ENCODE peak calls at places on chromosomes 16 and 17, in eight cellular contexts. One of them, this sample, is unnamed.

GRCh38 chr17:33192961-33193911 is 99.9 kb downstream of the ASIC2 start:
- DNase-seq in substantia nigra: no peak
- DNase-seq in NK-92 treated with Interleukin-12 subunit alpha and Interleukin-12 subunit beta, amount 100 ng/mL, for 24 hours: no peak
- DNase-seq in activated T-helper 2 cell treated with anti-CD3 and anti-CD28 coated beads, Interferon-gamma antibody, Interleukin-2, Interleukin-4, amounts not matched to agents 10 μg/mL and 5 μg/mL and 100 μg/mL, durations not matched to agents 14 hours and 24 hours and 36 hours: no peak
- DNase-seq in ACHN: peak; percentile 93
- DNase-seq in CD8-positive, alpha-beta memory T cell: no peak
- DNase-seq in stimulated activated CD8-positive, alpha-beta memory T cell treated with anti-CD3 and anti-CD28 coated beads, Interleukin-4, amount 100 ng/mL, for 48 hours: no peak
- DNase-seq in left colon: no peak
- DNase-seq in this sample: no peak

GRCh38 chr16:89095401-89095974 is 1.8 kb downstream of the ACSF3 start:
- DNase-seq in substantia nigra: no peak
- DNase-seq in NK-92 treated with Interleukin-12 subunit alpha and Interleukin-12 subunit beta, amount 100 ng/mL, for 24 hours: no peak
- DNase-seq in activated T-helper 2 cell treated with anti-CD3 and anti-CD28 coated beads, Interferon-gamma antibody, Interleukin-2, Interleukin-4, amounts not matched to agents 10 μg/mL and 5 μg/mL and 100 μg/mL, durations not matched to agents 14 hours and 24 hours and 36 hours: no peak
- DNase-seq in ACHN: no peak
- DNase-seq in CD8-positive, alpha-beta memory T cell: no peak
- DNase-seq in stimulated activated CD8-positive, alpha-beta memory T cell treated with anti-CD3 and anti-CD28 coated beads, Interleukin-4, amount 100 ng/mL, for 48 hours: no peak
- DNase-seq in left colon: no peak
- DNase-seq in this sample: no peak

GRCh38 chr16:12716658-12717057 is 87.0 kb downstream of the CPPED1 start:
- DNase-seq in substantia nigra: no peak
- DNase-seq in NK-92 treated with Interleukin-12 subunit alpha and Interleukin-12 subunit beta, amount 100 ng/mL, for 24 hours: no peak
- DNase-seq in activated T-helper 2 cell treated with anti-CD3 and anti-CD28 coated beads, Interferon-gamma antibody, Interleukin-2, Interleukin-4, amounts not matched to agents 10 μg/mL and 5 μg/mL and 100 μg/mL, durations not matched to agents 14 hours and 24 hours and 36 hours: no peak
- DNase-seq in ACHN: no peak
- DNase-seq in CD8-positive, alpha-beta memory T cell: no peak
- DNase-seq in stimulated activated CD8-positive, alpha-beta memory T cell treated with anti-CD3 and anti-CD28 coated beads, Interleukin-4, amount 100 ng/mL, for 48 hours: no peak
- DNase-seq in left colon: no peak
- DNase-seq in this sample: no peak

GRCh38 chr16:84955427-84955826 is 55.9 kb downstream of the ZDHHC7 start:
- DNase-seq in substantia nigra: no peak
- DNase-seq in NK-92 treated with Interleukin-12 subunit alpha and Interleukin-12 subunit beta, amount 100 ng/mL, for 24 hours: no peak
- DNase-seq in activated T-helper 2 cell treated with anti-CD3 and anti-CD28 coated beads, Interferon-gamma antibody, Interleukin-2, Interleukin-4, amounts not matched to agents 10 μg/mL and 5 μg/mL and 100 μg/mL, durations not matched to agents 14 hours and 24 hours and 36 hours: no peak
- DNase-seq in ACHN: no peak
- DNase-seq in CD8-positive, alpha-beta memory T cell: no peak
- DNase-seq in stimulated activated CD8-positive, alpha-beta memory T cell treated with anti-CD3 and anti-CD28 coated beads, Interleukin-4, amount 100 ng/mL, for 48 hours: no peak
- DNase-seq in left colon: no peak
- DNase-seq in this sample: no peak

GRCh38 chr16:53773150-53773846 is 69.3 kb downstream of the FTO start:
- DNase-seq in substantia nigra: peak; percentile 6
- DNase-seq in NK-92 treated with Interleukin-12 subunit alpha and Interleukin-12 subunit beta, amount 100 ng/mL, for 24 hours: no peak
- DNase-seq in activated T-helper 2 cell treated with anti-CD3 and anti-CD28 coated beads, Interferon-gamma antibody, Interleukin-2, Interleukin-4, amounts not matched to agents 10 μg/mL and 5 μg/mL and 100 μg/mL, durations not matched to agents 14 hours and 24 hours and 36 hours: no peak
- DNase-seq in ACHN: peak; percentile 91
- DNase-seq in CD8-positive, alpha-beta memory T cell: no peak
- DNase-seq in stimulated activated CD8-positive, alpha-beta memory T cell treated with anti-CD3 and anti-CD28 coated beads, Interleukin-4, amount 100 ng/mL, for 48 hours: no peak
- DNase-seq in left colon: no peak
- DNase-seq in this sample: no peak

GRCh38 chr17:30341703-30342102 is 7.8 kb upstream of the TMIGD1 start:
- DNase-seq in substantia nigra: no peak
- DNase-seq in NK-92 treated with Interleukin-12 subunit alpha and Interleukin-12 subunit beta, amount 100 ng/mL, for 24 hours: no peak
- DNase-seq in activated T-helper 2 cell treated with anti-CD3 and anti-CD28 coated beads, Interferon-gamma antibody, Interleukin-2, Interleukin-4, amounts not matched to agents 10 μg/mL and 5 μg/mL and 100 μg/mL, durations not matched to agents 14 hours and 24 hours and 36 hours: no peak
- DNase-seq in ACHN: no peak
- DNase-seq in CD8-positive, alpha-beta memory T cell: no peak
- DNase-seq in stimulated activated CD8-positive, alpha-beta memory T cell treated with anti-CD3 and anti-CD28 coated beads, Interleukin-4, amount 100 ng/mL, for 48 hours: no peak
- DNase-seq in left colon: no peak
- DNase-seq in this sample: no peak

GRCh38 chr16:53112015-53112414 is 57.2 kb downstream of the CHD9 start:
- DNase-seq in substantia nigra: no peak
- DNase-seq in NK-92 treated with Interleukin-12 subunit alpha and Interleukin-12 subunit beta, amount 100 ng/mL, for 24 hours: no peak
- DNase-seq in activated T-helper 2 cell treated with anti-CD3 and anti-CD28 coated beads, Interferon-gamma antibody, Interleukin-2, Interleukin-4, amounts not matched to agents 10 μg/mL and 5 μg/mL and 100 μg/mL, durations not matched to agents 14 hours and 24 hours and 36 hours: no peak
- DNase-seq in ACHN: no peak
- DNase-seq in CD8-positive, alpha-beta memory T cell: no peak
- DNase-seq in stimulated activated CD8-positive, alpha-beta memory T cell treated with anti-CD3 and anti-CD28 coated beads, Interleukin-4, amount 100 ng/mL, for 48 hours: no peak
- DNase-seq in left colon: no peak
- DNase-seq in this sample: no peak

GRCh38 chr16:69223882-69224281 is 36.9 kb downstream of the SNTB2 start:
- DNase-seq in substantia nigra: no peak
- DNase-seq in NK-92 treated with Interleukin-12 subunit alpha and Interleukin-12 subunit beta, amount 100 ng/mL, for 24 hours: no peak
- DNase-seq in activated T-helper 2 cell treated with anti-CD3 and anti-CD28 coated beads, Interferon-gamma antibody, Interleukin-2, Interleukin-4, amounts not matched to agents 10 μg/mL and 5 μg/mL and 100 μg/mL, durations not matched to agents 14 hours and 24 hours and 36 hours: no peak
- DNase-seq in ACHN: no peak
- DNase-seq in CD8-positive, alpha-beta memory T cell: no peak
- DNase-seq in stimulated activated CD8-positive, alpha-beta memory T cell treated with anti-CD3 and anti-CD28 coated beads, Interleukin-4, amount 100 ng/mL, for 48 hours: no peak
- DNase-seq in left colon: no peak
- DNase-seq in this sample: no peak

GRCh38 chr16:74034862-74035261 is 261.8 kb upstream of the PSMD7 start:
- DNase-seq in substantia nigra: no peak
- DNase-seq in NK-92 treated with Interleukin-12 subunit alpha and Interleukin-12 subunit beta, amount 100 ng/mL, for 24 hours: no peak
- DNase-seq in activated T-helper 2 cell treated with anti-CD3 and anti-CD28 coated beads, Interferon-gamma antibody, Interleukin-2, Interleukin-4, amounts not matched to agents 10 μg/mL and 5 μg/mL and 100 μg/mL, durations not matched to agents 14 hours and 24 hours and 36 hours: no peak
- DNase-seq in ACHN: peak; percentile 21
- DNase-seq in CD8-positive, alpha-beta memory T cell: no peak
- DNase-seq in stimulated activated CD8-positive, alpha-beta memory T cell treated with anti-CD3 and anti-CD28 coated beads, Interleukin-4, amount 100 ng/mL, for 48 hours: no peak
- DNase-seq in left colon: peak; percentile 4
- DNase-seq in this sample: no peak

GRCh38 chr17:55727920-55728319 is 5.3 kb upstream of the TMEM100 start:
- DNase-seq in substantia nigra: no peak
- DNase-seq in NK-92 treated with Interleukin-12 subunit alpha and Interleukin-12 subunit beta, amount 100 ng/mL, for 24 hours: no peak
- DNase-seq in activated T-helper 2 cell treated with anti-CD3 and anti-CD28 coated beads, Interferon-gamma antibody, Interleukin-2, Interleukin-4, amounts not matched to agents 10 μg/mL and 5 μg/mL and 100 μg/mL, durations not matched to agents 14 hours and 24 hours and 36 hours: no peak
- DNase-seq in ACHN: no peak
- DNase-seq in CD8-positive, alpha-beta memory T cell: no peak
- DNase-seq in stimulated activated CD8-positive, alpha-beta memory T cell treated with anti-CD3 and anti-CD28 coated beads, Interleukin-4, amount 100 ng/mL, for 48 hours: no peak
- DNase-seq in left colon: no peak
- DNase-seq in this sample: no peak

GRCh38 chr17:10369239-10369638 is 3.6 kb downstream of the MYH13 start:
- DNase-seq in substantia nigra: no peak
- DNase-seq in NK-92 treated with Interleukin-12 subunit alpha and Interleukin-12 subunit beta, amount 100 ng/mL, for 24 hours: no peak
- DNase-seq in activated T-helper 2 cell treated with anti-CD3 and anti-CD28 coated beads, Interferon-gamma antibody, Interleukin-2, Interleukin-4, amounts not matched to agents 10 μg/mL and 5 μg/mL and 100 μg/mL, durations not matched to agents 14 hours and 24 hours and 36 hours: no peak
- DNase-seq in ACHN: no peak
- DNase-seq in CD8-positive, alpha-beta memory T cell: no peak
- DNase-seq in stimulated activated CD8-positive, alpha-beta memory T cell treated with anti-CD3 and anti-CD28 coated beads, Interleukin-4, amount 100 ng/mL, for 48 hours: no peak
- DNase-seq in left colon: no peak
- DNase-seq in this sample: no peak

GRCh38 chr16:54152362-54153239 is 134.0 kb downstream of the IRX3 start:
- DNase-seq in substantia nigra: no peak
- DNase-seq in NK-92 treated with Interleukin-12 subunit alpha and Interleukin-12 subunit beta, amount 100 ng/mL, for 24 hours: no peak
- DNase-seq in activated T-helper 2 cell treated with anti-CD3 and anti-CD28 coated beads, Interferon-gamma antibody, Interleukin-2, Interleukin-4, amounts not matched to agents 10 μg/mL and 5 μg/mL and 100 μg/mL, durations not matched to agents 14 hours and 24 hours and 36 hours: no peak
- DNase-seq in ACHN: no peak
- DNase-seq in CD8-positive, alpha-beta memory T cell: no peak
- DNase-seq in stimulated activated CD8-positive, alpha-beta memory T cell treated with anti-CD3 and anti-CD28 coated beads, Interleukin-4, amount 100 ng/mL, for 48 hours: no peak
- DNase-seq in left colon: no peak
- DNase-seq in this sample: no peak

GRCh38 chr17:64385187-64386083 is 5.2 kb downstream of the PECAM1 start:
- DNase-seq in substantia nigra: no peak
- DNase-seq in NK-92 treated with Interleukin-12 subunit alpha and Interleukin-12 subunit beta, amount 100 ng/mL, for 24 hours: peak; percentile 80
- DNase-seq in activated T-helper 2 cell treated with anti-CD3 and anti-CD28 coated beads, Interferon-gamma antibody, Interleukin-2, Interleukin-4, amounts not matched to agents 10 μg/mL and 5 μg/mL and 100 μg/mL, durations not matched to agents 14 hours and 24 hours and 36 hours: no peak
- DNase-seq in ACHN: peak; percentile 97
- DNase-seq in CD8-positive, alpha-beta memory T cell: peak; percentile 44
- DNase-seq in stimulated activated CD8-positive, alpha-beta memory T cell treated with anti-CD3 and anti-CD28 coated beads, Interleukin-4, amount 100 ng/mL, for 48 hours: peak; percentile 85
- DNase-seq in left colon: no peak
- DNase-seq in this sample: no peak

GRCh38 chr17:15981208-15981607 is 18.3 kb downstream of the ZSWIM7 start:
- DNase-seq in substantia nigra: no peak
- DNase-seq in NK-92 treated with Interleukin-12 subunit alpha and Interleukin-12 subunit beta, amount 100 ng/mL, for 24 hours: no peak
- DNase-seq in activated T-helper 2 cell treated with anti-CD3 and anti-CD28 coated beads, Interferon-gamma antibody, Interleukin-2, Interleukin-4, amounts not matched to agents 10 μg/mL and 5 μg/mL and 100 μg/mL, durations not matched to agents 14 hours and 24 hours and 36 hours: no peak
- DNase-seq in ACHN: no peak
- DNase-seq in CD8-positive, alpha-beta memory T cell: no peak
- DNase-seq in stimulated activated CD8-positive, alpha-beta memory T cell treated with anti-CD3 and anti-CD28 coated beads, Interleukin-4, amount 100 ng/mL, for 48 hours: peak; percentile 33
- DNase-seq in left colon: no peak
- DNase-seq in this sample: no peak

GRCh38 chr17:39009471-39010085 is 42.4 kb upstream of the FBXO47 start:
- DNase-seq in substantia nigra: no peak
- DNase-seq in NK-92 treated with Interleukin-12 subunit alpha and Interleukin-12 subunit beta, amount 100 ng/mL, for 24 hours: no peak
- DNase-seq in activated T-helper 2 cell treated with anti-CD3 and anti-CD28 coated beads, Interferon-gamma antibody, Interleukin-2, Interleukin-4, amounts not matched to agents 10 μg/mL and 5 μg/mL and 100 μg/mL, durations not matched to agents 14 hours and 24 hours and 36 hours: no peak
- DNase-seq in ACHN: no peak
- DNase-seq in CD8-positive, alpha-beta memory T cell: no peak
- DNase-seq in stimulated activated CD8-positive, alpha-beta memory T cell treated with anti-CD3 and anti-CD28 coated beads, Interleukin-4, amount 100 ng/mL, for 48 hours: no peak
- DNase-seq in left colon: no peak
- DNase-seq in this sample: no peak

GRCh38 chr16:14392960-14393359 is 237.1 kb downstream of the PARN start:
- DNase-seq in substantia nigra: no peak
- DNase-seq in NK-92 treated with Interleukin-12 subunit alpha and Interleukin-12 subunit beta, amount 100 ng/mL, for 24 hours: no peak
- DNase-seq in activated T-helper 2 cell treated with anti-CD3 and anti-CD28 coated beads, Interferon-gamma antibody, Interleukin-2, Interleukin-4, amounts not matched to agents 10 μg/mL and 5 μg/mL and 100 μg/mL, durations not matched to agents 14 hours and 24 hours and 36 hours: no peak
- DNase-seq in ACHN: no peak
- DNase-seq in CD8-positive, alpha-beta memory T cell: no peak
- DNase-seq in stimulated activated CD8-positive, alpha-beta memory T cell treated with anti-CD3 and anti-CD28 coated beads, Interleukin-4, amount 100 ng/mL, for 48 hours: no peak
- DNase-seq in left colon: no peak
- DNase-seq in this sample: no peak

GRCh38 chr17:79484600-79485398 is 126.1 kb downstream of the RBFOX3 start:
- DNase-seq in substantia nigra: no peak
- DNase-seq in NK-92 treated with Interleukin-12 subunit alpha and Interleukin-12 subunit beta, amount 100 ng/mL, for 24 hours: no peak
- DNase-seq in activated T-helper 2 cell treated with anti-CD3 and anti-CD28 coated beads, Interferon-gamma antibody, Interleukin-2, Interleukin-4, amounts not matched to agents 10 μg/mL and 5 μg/mL and 100 μg/mL, durations not matched to agents 14 hours and 24 hours and 36 hours: no peak
- DNase-seq in ACHN: no peak
- DNase-seq in CD8-positive, alpha-beta memory T cell: no peak
- DNase-seq in stimulated activated CD8-positive, alpha-beta memory T cell treated with anti-CD3 and anti-CD28 coated beads, Interleukin-4, amount 100 ng/mL, for 48 hours: no peak
- DNase-seq in left colon: no peak
- DNase-seq in this sample: no peak

GRCh38 chr17:79559111-79559887 is 51.6 kb downstream of the RBFOX3 start:
- DNase-seq in substantia nigra: no peak
- DNase-seq in NK-92 treated with Interleukin-12 subunit alpha and Interleukin-12 subunit beta, amount 100 ng/mL, for 24 hours: no peak
- DNase-seq in activated T-helper 2 cell treated with anti-CD3 and anti-CD28 coated beads, Interferon-gamma antibody, Interleukin-2, Interleukin-4, amounts not matched to agents 10 μg/mL and 5 μg/mL and 100 μg/mL, durations not matched to agents 14 hours and 24 hours and 36 hours: no peak
- DNase-seq in ACHN: no peak
- DNase-seq in CD8-positive, alpha-beta memory T cell: no peak
- DNase-seq in stimulated activated CD8-positive, alpha-beta memory T cell treated with anti-CD3 and anti-CD28 coated beads, Interleukin-4, amount 100 ng/mL, for 48 hours: no peak
- DNase-seq in left colon: no peak
- DNase-seq in this sample: no peak

GRCh38 chr17:7220593-7221280 is 999 bp downstream of the ACADVL start:
- DNase-seq in substantia nigra: peak; percentile 17
- DNase-seq in NK-92 treated with Interleukin-12 subunit alpha and Interleukin-12 subunit beta, amount 100 ng/mL, for 24 hours: no peak
- DNase-seq in activated T-helper 2 cell treated with anti-CD3 and anti-CD28 coated beads, Interferon-gamma antibody, Interleukin-2, Interleukin-4, amounts not matched to agents 10 μg/mL and 5 μg/mL and 100 μg/mL, durations not matched to agents 14 hours and 24 hours and 36 hours: peak; percentile 47
- DNase-seq in ACHN: peak; percentile 80
- DNase-seq in CD8-positive, alpha-beta memory T cell: peak; percentile 34
- DNase-seq in stimulated activated CD8-positive, alpha-beta memory T cell treated with anti-CD3 and anti-CD28 coated beads, Interleukin-4, amount 100 ng/mL, for 48 hours: peak; percentile 76
- DNase-seq in left colon: peak; percentile 74
- DNase-seq in this sample: peak; percentile 86

GRCh38 chr17:69978056-69978646 is 96.9 kb upstream of the KCNJ16 start:
- DNase-seq in substantia nigra: no peak
- DNase-seq in NK-92 treated with Interleukin-12 subunit alpha and Interleukin-12 subunit beta, amount 100 ng/mL, for 24 hours: no peak
- DNase-seq in activated T-helper 2 cell treated with anti-CD3 and anti-CD28 coated beads, Interferon-gamma antibody, Interleukin-2, Interleukin-4, amounts not matched to agents 10 μg/mL and 5 μg/mL and 100 μg/mL, durations not matched to agents 14 hours and 24 hours and 36 hours: no peak
- DNase-seq in ACHN: no peak
- DNase-seq in CD8-positive, alpha-beta memory T cell: no peak
- DNase-seq in stimulated activated CD8-positive, alpha-beta memory T cell treated with anti-CD3 and anti-CD28 coated beads, Interleukin-4, amount 100 ng/mL, for 48 hours: no peak
- DNase-seq in left colon: no peak
- DNase-seq in this sample: no peak

GRCh38 chr17:61583242-61583641 is 7.8 kb downstream of the NACA2 start:
- DNase-seq in substantia nigra: no peak
- DNase-seq in NK-92 treated with Interleukin-12 subunit alpha and Interleukin-12 subunit beta, amount 100 ng/mL, for 24 hours: no peak
- DNase-seq in activated T-helper 2 cell treated with anti-CD3 and anti-CD28 coated beads, Interferon-gamma antibody, Interleukin-2, Interleukin-4, amounts not matched to agents 10 μg/mL and 5 μg/mL and 100 μg/mL, durations not matched to agents 14 hours and 24 hours and 36 hours: no peak
- DNase-seq in ACHN: peak; percentile 70
- DNase-seq in CD8-positive, alpha-beta memory T cell: no peak
- DNase-seq in stimulated activated CD8-positive, alpha-beta memory T cell treated with anti-CD3 and anti-CD28 coated beads, Interleukin-4, amount 100 ng/mL, for 48 hours: no peak
- DNase-seq in left colon: no peak
- DNase-seq in this sample: no peak

GRCh38 chr16:31198207-31198882 is 4.2 kb downstream of the PYCARD start:
- DNase-seq in substantia nigra: no peak
- DNase-seq in NK-92 treated with Interleukin-12 subunit alpha and Interleukin-12 subunit beta, amount 100 ng/mL, for 24 hours: no peak
- DNase-seq in activated T-helper 2 cell treated with anti-CD3 and anti-CD28 coated beads, Interferon-gamma antibody, Interleukin-2, Interleukin-4, amounts not matched to agents 10 μg/mL and 5 μg/mL and 100 μg/mL, durations not matched to agents 14 hours and 24 hours and 36 hours: no peak
- DNase-seq in ACHN: no peak
- DNase-seq in CD8-positive, alpha-beta memory T cell: no peak
- DNase-seq in stimulated activated CD8-positive, alpha-beta memory T cell treated with anti-CD3 and anti-CD28 coated beads, Interleukin-4, amount 100 ng/mL, for 48 hours: no peak
- DNase-seq in left colon: no peak
- DNase-seq in this sample: no peak

GRCh38 chr17:142876-143784 is 5.8 kb downstream of the SCGB1C2 start:
- DNase-seq in substantia nigra: no peak
- DNase-seq in NK-92 treated with Interleukin-12 subunit alpha and Interleukin-12 subunit beta, amount 100 ng/mL, for 24 hours: no peak
- DNase-seq in activated T-helper 2 cell treated with anti-CD3 and anti-CD28 coated beads, Interferon-gamma antibody, Interleukin-2, Interleukin-4, amounts not matched to agents 10 μg/mL and 5 μg/mL and 100 μg/mL, durations not matched to agents 14 hours and 24 hours and 36 hours: peak; percentile 6
- DNase-seq in ACHN: no peak
- DNase-seq in CD8-positive, alpha-beta memory T cell: no peak
- DNase-seq in stimulated activated CD8-positive, alpha-beta memory T cell treated with anti-CD3 and anti-CD28 coated beads, Interleukin-4, amount 100 ng/mL, for 48 hours: peak; percentile 10
- DNase-seq in left colon: no peak
- DNase-seq in this sample: peak; percentile 48

GRCh38 chr17:72710185-72710584 is 382.3 kb downstream of the SLC39A11 start:
- DNase-seq in substantia nigra: no peak
- DNase-seq in NK-92 treated with Interleukin-12 subunit alpha and Interleukin-12 subunit beta, amount 100 ng/mL, for 24 hours: no peak
- DNase-seq in activated T-helper 2 cell treated with anti-CD3 and anti-CD28 coated beads, Interferon-gamma antibody, Interleukin-2, Interleukin-4, amounts not matched to agents 10 μg/mL and 5 μg/mL and 100 μg/mL, durations not matched to agents 14 hours and 24 hours and 36 hours: no peak
- DNase-seq in ACHN: no peak
- DNase-seq in CD8-positive, alpha-beta memory T cell: no peak
- DNase-seq in stimulated activated CD8-positive, alpha-beta memory T cell treated with anti-CD3 and anti-CD28 coated beads, Interleukin-4, amount 100 ng/mL, for 48 hours: no peak
- DNase-seq in left colon: no peak
- DNase-seq in this sample: no peak

GRCh38 chr16:31215287-31216115 is 1.4 kb downstream of the PYDC1 start:
- DNase-seq in substantia nigra: no peak
- DNase-seq in NK-92 treated with Interleukin-12 subunit alpha and Interleukin-12 subunit beta, amount 100 ng/mL, for 24 hours: no peak
- DNase-seq in activated T-helper 2 cell treated with anti-CD3 and anti-CD28 coated beads, Interferon-gamma antibody, Interleukin-2, Interleukin-4, amounts not matched to agents 10 μg/mL and 5 μg/mL and 100 μg/mL, durations not matched to agents 14 hours and 24 hours and 36 hours: no peak
- DNase-seq in ACHN: peak; percentile 71
- DNase-seq in CD8-positive, alpha-beta memory T cell: no peak
- DNase-seq in stimulated activated CD8-positive, alpha-beta memory T cell treated with anti-CD3 and anti-CD28 coated beads, Interleukin-4, amount 100 ng/mL, for 48 hours: peak; percentile 38
- DNase-seq in left colon: peak; percentile 67
- DNase-seq in this sample: peak; percentile 66

GRCh38 chr17:83192161-83192788 is 112.9 kb downstream of the METRNL start:
- DNase-seq in substantia nigra: no peak
- DNase-seq in NK-92 treated with Interleukin-12 subunit alpha and Interleukin-12 subunit beta, amount 100 ng/mL, for 24 hours: no peak
- DNase-seq in activated T-helper 2 cell treated with anti-CD3 and anti-CD28 coated beads, Interferon-gamma antibody, Interleukin-2, Interleukin-4, amounts not matched to agents 10 μg/mL and 5 μg/mL and 100 μg/mL, durations not matched to agents 14 hours and 24 hours and 36 hours: peak; percentile 8
- DNase-seq in ACHN: no peak
- DNase-seq in CD8-positive, alpha-beta memory T cell: no peak
- DNase-seq in stimulated activated CD8-positive, alpha-beta memory T cell treated with anti-CD3 and anti-CD28 coated beads, Interleukin-4, amount 100 ng/mL, for 48 hours: peak; percentile 31
- DNase-seq in left colon: peak; percentile 4
- DNase-seq in this sample: peak; percentile 54

GRCh38 chr17:38508570-38508950 is 80.3 kb downstream of the ARHGAP23 start:
- DNase-seq in substantia nigra: no peak
- DNase-seq in NK-92 treated with Interleukin-12 subunit alpha and Interleukin-12 subunit beta, amount 100 ng/mL, for 24 hours: no peak
- DNase-seq in activated T-helper 2 cell treated with anti-CD3 and anti-CD28 coated beads, Interferon-gamma antibody, Interleukin-2, Interleukin-4, amounts not matched to agents 10 μg/mL and 5 μg/mL and 100 μg/mL, durations not matched to agents 14 hours and 24 hours and 36 hours: no peak
- DNase-seq in ACHN: no peak
- DNase-seq in CD8-positive, alpha-beta memory T cell: no peak
- DNase-seq in stimulated activated CD8-positive, alpha-beta memory T cell treated with anti-CD3 and anti-CD28 coated beads, Interleukin-4, amount 100 ng/mL, for 48 hours: no peak
- DNase-seq in left colon: no peak
- DNase-seq in this sample: no peak

GRCh38 chr16:54277845-54278703 is 8.5 kb downstream of the IRX3 start:
- DNase-seq in substantia nigra: no peak
- DNase-seq in NK-92 treated with Interleukin-12 subunit alpha and Interleukin-12 subunit beta, amount 100 ng/mL, for 24 hours: no peak
- DNase-seq in activated T-helper 2 cell treated with anti-CD3 and anti-CD28 coated beads, Interferon-gamma antibody, Interleukin-2, Interleukin-4, amounts not matched to agents 10 μg/mL and 5 μg/mL and 100 μg/mL, durations not matched to agents 14 hours and 24 hours and 36 hours: no peak
- DNase-seq in ACHN: no peak
- DNase-seq in CD8-positive, alpha-beta memory T cell: no peak
- DNase-seq in stimulated activated CD8-positive, alpha-beta memory T cell treated with anti-CD3 and anti-CD28 coated beads, Interleukin-4, amount 100 ng/mL, for 48 hours: no peak
- DNase-seq in left colon: no peak
- DNase-seq in this sample: peak; percentile 33

GRCh38 chr17:38628441-38628840 is 22.7 kb upstream of the SRCIN1 start:
- DNase-seq in substantia nigra: no peak
- DNase-seq in NK-92 treated with Interleukin-12 subunit alpha and Interleukin-12 subunit beta, amount 100 ng/mL, for 24 hours: no peak
- DNase-seq in activated T-helper 2 cell treated with anti-CD3 and anti-CD28 coated beads, Interferon-gamma antibody, Interleukin-2, Interleukin-4, amounts not matched to agents 10 μg/mL and 5 μg/mL and 100 μg/mL, durations not matched to agents 14 hours and 24 hours and 36 hours: no peak
- DNase-seq in ACHN: peak; percentile 39
- DNase-seq in CD8-positive, alpha-beta memory T cell: no peak
- DNase-seq in stimulated activated CD8-positive, alpha-beta memory T cell treated with anti-CD3 and anti-CD28 coated beads, Interleukin-4, amount 100 ng/mL, for 48 hours: no peak
- DNase-seq in left colon: no peak
- DNase-seq in this sample: peak; percentile 16

GRCh38 chr16:67396159-67396774 is 3.0 kb upstream of the TPPP3 start:
- DNase-seq in substantia nigra: no peak
- DNase-seq in NK-92 treated with Interleukin-12 subunit alpha and Interleukin-12 subunit beta, amount 100 ng/mL, for 24 hours: no peak
- DNase-seq in activated T-helper 2 cell treated with anti-CD3 and anti-CD28 coated beads, Interferon-gamma antibody, Interleukin-2, Interleukin-4, amounts not matched to agents 10 μg/mL and 5 μg/mL and 100 μg/mL, durations not matched to agents 14 hours and 24 hours and 36 hours: no peak
- DNase-seq in ACHN: peak; percentile 58
- DNase-seq in CD8-positive, alpha-beta memory T cell: no peak
- DNase-seq in stimulated activated CD8-positive, alpha-beta memory T cell treated with anti-CD3 and anti-CD28 coated beads, Interleukin-4, amount 100 ng/mL, for 48 hours: no peak
- DNase-seq in left colon: peak; percentile 91
- DNase-seq in this sample: no peak

GRCh38 chr17:49946964-49947584 is 21.9 kb upstream of the DLX4 start:
- DNase-seq in substantia nigra: no peak
- DNase-seq in NK-92 treated with Interleukin-12 subunit alpha and Interleukin-12 subunit beta, amount 100 ng/mL, for 24 hours: no peak
- DNase-seq in activated T-helper 2 cell treated with anti-CD3 and anti-CD28 coated beads, Interferon-gamma antibody, Interleukin-2, Interleukin-4, amounts not matched to agents 10 μg/mL and 5 μg/mL and 100 μg/mL, durations not matched to agents 14 hours and 24 hours and 36 hours: no peak
- DNase-seq in ACHN: no peak
- DNase-seq in CD8-positive, alpha-beta memory T cell: no peak
- DNase-seq in stimulated activated CD8-positive, alpha-beta memory T cell treated with anti-CD3 and anti-CD28 coated beads, Interleukin-4, amount 100 ng/mL, for 48 hours: no peak
- DNase-seq in left colon: no peak
- DNase-seq in this sample: no peak

GRCh38 chr17:32243712-32244111 is 21.9 kb upstream of the RHBDL3 start:
- DNase-seq in substantia nigra: no peak
- DNase-seq in NK-92 treated with Interleukin-12 subunit alpha and Interleukin-12 subunit beta, amount 100 ng/mL, for 24 hours: no peak
- DNase-seq in activated T-helper 2 cell treated with anti-CD3 and anti-CD28 coated beads, Interferon-gamma antibody, Interleukin-2, Interleukin-4, amounts not matched to agents 10 μg/mL and 5 μg/mL and 100 μg/mL, durations not matched to agents 14 hours and 24 hours and 36 hours: no peak
- DNase-seq in ACHN: no peak
- DNase-seq in CD8-positive, alpha-beta memory T cell: no peak
- DNase-seq in stimulated activated CD8-positive, alpha-beta memory T cell treated with anti-CD3 and anti-CD28 coated beads, Interleukin-4, amount 100 ng/mL, for 48 hours: no peak
- DNase-seq in left colon: no peak
- DNase-seq in this sample: no peak

GRCh38 chr17:30349252-30349651 is 15.4 kb upstream of the TMIGD1 start:
- DNase-seq in substantia nigra: no peak
- DNase-seq in NK-92 treated with Interleukin-12 subunit alpha and Interleukin-12 subunit beta, amount 100 ng/mL, for 24 hours: no peak
- DNase-seq in activated T-helper 2 cell treated with anti-CD3 and anti-CD28 coated beads, Interferon-gamma antibody, Interleukin-2, Interleukin-4, amounts not matched to agents 10 μg/mL and 5 μg/mL and 100 μg/mL, durations not matched to agents 14 hours and 24 hours and 36 hours: no peak
- DNase-seq in ACHN: no peak
- DNase-seq in CD8-positive, alpha-beta memory T cell: no peak
- DNase-seq in stimulated activated CD8-positive, alpha-beta memory T cell treated with anti-CD3 and anti-CD28 coated beads, Interleukin-4, amount 100 ng/mL, for 48 hours: no peak
- DNase-seq in left colon: no peak
- DNase-seq in this sample: no peak

This sample was measured in activated effector memory CD4-positive, alpha-beta T cell treated with anti-CD3 and anti-CD28 coated beads, Interleukin-2, amount 50 U/mL, for 16 hours.